ENCODE peak calls at places on chromosomes 7 and 10, in six cellular contexts. S is DND-41, A is tibial artery, R is mammary epithelial cell, F is left lung, T is heart left ventricle. H is an unnamed sample.

GRCh38 chr7:3691478-3692151 is 390.6 kb downstream of the SDK1 start:
- DNase-seq in T (no peak), S (no peak), F (no peak), A (no peak), R (no peak), H (no peak)

GRCh38 chr10:119029613-119030420 is at the start of gene NANOS1:
- DNase-seq in R (peak; percentile 39), S (peak; percentile 68), A (peak; percentile 60), T (no peak), F (no peak), H (no peak)

GRCh38 chr7:137606061-137606674 is 240.6 kb downstream of the DGKI start:
- DNase-seq in A (no peak), R (peak; percentile 25), S (no peak), T (no peak), F (no peak), H (peak; percentile 3)

GRCh38 chr7:114372619-114373018 is 42.0 kb upstream of the FOXP2 start:
- DNase-seq in R (no peak), S (no peak), A (no peak), T (no peak), F (no peak), H (no peak)

GRCh38 chr10:58952747-58953466 is 223.5 kb upstream of the PHYHIPL start:
- DNase-seq in A (no peak), S (peak; percentile 30), T (no peak), F (no peak), R (peak; percentile 35), H (no peak)

GRCh38 chr7:51141451-51141971 is 175.1 kb downstream of the COBL start:
- DNase-seq in R (peak; percentile 48), A (no peak), T (no peak), F (no peak), S (no peak), H (no peak)

GRCh38 chr10:88227342-88228018 is 355.6 kb downstream of the RNLS start:
- DNase-seq in A (no peak), T (peak; percentile 65), R (no peak), S (no peak), F (no peak), H (no peak)

GRCh38 chr7:75667938-75668337 is 70.8 kb downstream of the HIP1 start:
- DNase-seq in S (no peak), R (no peak), T (no peak), A (no peak), F (no peak), H (no peak)

GRCh38 chr7:143283344-143283743 is 1.4 kb upstream of the TMEM139 start:
- DNase-seq in S (no peak), A (no peak), R (no peak), F (no peak), T (no peak), H (no peak)

GRCh38 chr10:43923328-43923727 is 274.6 kb upstream of the ZNF32 start:
- DNase-seq in F (no peak), S (no peak), T (no peak), A (no peak), R (no peak), H (no peak)

GRCh38 chr10:46549171-46550075 is 7.0 kb downstream of the GPRIN2 start:
- DNase-seq in F (peak; percentile 32), T (peak; percentile 36), S (peak; percentile 2), A (peak; percentile 67), R (no peak), H (no peak)

GRCh38 chr10:23293145-23293724 is 51.4 kb downstream of the C10orf67 start:
- DNase-seq in F (no peak), T (no peak), R (peak; percentile 20), S (peak; percentile 58), A (no peak), H (peak; percentile 10)

GRCh38 chr7:98864726-98865420 is 4.9 kb downstream of the TMEM130 start:
- DNase-seq in S (no peak), R (no peak), F (no peak), T (no peak), A (no peak), H (no peak)

GRCh38 chr7:36605662-36606441 is 118.4 kb downstream of the AOAH start:
- DNase-seq in R (no peak), S (no peak), F (no peak), T (no peak), A (no peak), H (peak; percentile 25)

GRCh38 chr7:100629117-100629711 is 12.1 kb downstream of the TFR2 start:
- DNase-seq in S (peak; percentile 18), R (no peak), F (no peak), A (no peak), T (no peak), H (no peak)

GRCh38 chr7:36023025-36023424 is 130.0 kb upstream of the EEPD1 start:
- DNase-seq in S (no peak), A (no peak), R (no peak), T (no peak), F (no peak), H (no peak)

GRCh38 chr10:91198781-91199180 is 21.7 kb upstream of the PCGF5 start:
- DNase-seq in S (no peak), A (no peak), F (no peak), T (no peak), R (peak; percentile 33), H (no peak)

GRCh38 chr10:79394631-79395030 is 47.4 kb downstream of the PPIF start:
- DNase-seq in T (peak; percentile 13), R (no peak), S (no peak), A (no peak), F (no peak), H (no peak)

GRCh38 chr7:71886066-71886465 is 526.1 kb downstream of the CALN1 start:
- DNase-seq in S (no peak), F (no peak), R (no peak), A (no peak), T (no peak), H (no peak)

GRCh38 chr7:116025098-116025809 is 5.3 kb downstream of the TFEC start:
- DNase-seq in T (no peak), F (peak; percentile 31), R (peak; percentile 3), S (no peak), A (no peak), H (no peak)

GRCh38 chr7:12434012-12434642 is 30.5 kb upstream of the VWDE start:
- DNase-seq in F (no peak), T (no peak), A (no peak), S (no peak), R (no peak), H (no peak)

GRCh38 chr10:60798031-60798430 is 19.8 kb downstream of the CDK1 start:
- DNase-seq in T (no peak), A (no peak), R (peak; percentile 37), S (no peak), F (no peak), H (no peak)

GRCh38 chr7:158596745-158597144 is 9.1 kb upstream of the PTPRN2 start:
- DNase-seq in T (no peak), S (no peak), F (no peak), A (no peak), R (no peak), H (no peak)

GRCh38 chr7:105934577-105935185 is 28.4 kb upstream of the CDHR3 start:
- DNase-seq in A (no peak), R (peak; percentile 12), F (no peak), S (no peak), T (no peak), H (peak; percentile 23)

GRCh38 chr10:12412671-12413368 is 63.5 kb downstream of the CAMK1D start:
- DNase-seq in A (no peak), F (no peak), R (no peak), S (peak; percentile 52), T (no peak), H (peak; percentile 24)

GRCh38 chr7:135165862-135166261 is 4.6 kb downstream of the CYREN start:
- DNase-seq in F (no peak), A (peak; percentile 25), R (no peak), S (no peak), T (no peak), H (no peak)

GRCh38 chr10:9015005-9015404 is 960.5 kb downstream of the GATA3 start:
- DNase-seq in A (no peak), R (peak; percentile 4), F (no peak), T (no peak), S (no peak), H (no peak)

GRCh38 chr7:103810112-103810744 is 179.2 kb downstream of the RELN start:
- DNase-seq in R (no peak), S (no peak), T (no peak), A (no peak), F (no peak), H (no peak)

GRCh38 chr7:48472640-48473039 is 301.4 kb downstream of the ABCA13 start:
- DNase-seq in A (no peak), T (no peak), R (no peak), S (no peak), F (no peak), H (no peak)

GRCh38 chr7:48471206-48471605 is 299.9 kb downstream of the ABCA13 start:
- DNase-seq in T (no peak), R (no peak), A (no peak), S (no peak), F (no peak), H (no peak)
- H3K4me1 ChIP-seq in T (no peaks in the 10 kb centered on the region), R (no peaks in the 10 kb centered on the region), A (no peaks in the 10 kb centered on the region), S (no peaks in the 10 kb centered on the region), F (no peaks in the 10 kb centered on the region), H (no peaks in the 10 kb centered on the region)

GRCh38 chr7:312409-312808 is 22.4 kb downstream of the FOXL3 start:
- DNase-seq in F (no peak), R (no peak), T (no peak), S (no peak), A (no peak), H (no peak)
- H3K27me3 ChIP-seq in F (peaks cover 24% of the 10 kb centered on the region), R (no peaks in the 10 kb centered on the region), T (no peaks in the 10 kb centered on the region), S (peaks cover 15% of the 10 kb centered on the region), A (no peaks in the 10 kb centered on the region), H (no peaks in the 10 kb centered on the region)

DNA sequence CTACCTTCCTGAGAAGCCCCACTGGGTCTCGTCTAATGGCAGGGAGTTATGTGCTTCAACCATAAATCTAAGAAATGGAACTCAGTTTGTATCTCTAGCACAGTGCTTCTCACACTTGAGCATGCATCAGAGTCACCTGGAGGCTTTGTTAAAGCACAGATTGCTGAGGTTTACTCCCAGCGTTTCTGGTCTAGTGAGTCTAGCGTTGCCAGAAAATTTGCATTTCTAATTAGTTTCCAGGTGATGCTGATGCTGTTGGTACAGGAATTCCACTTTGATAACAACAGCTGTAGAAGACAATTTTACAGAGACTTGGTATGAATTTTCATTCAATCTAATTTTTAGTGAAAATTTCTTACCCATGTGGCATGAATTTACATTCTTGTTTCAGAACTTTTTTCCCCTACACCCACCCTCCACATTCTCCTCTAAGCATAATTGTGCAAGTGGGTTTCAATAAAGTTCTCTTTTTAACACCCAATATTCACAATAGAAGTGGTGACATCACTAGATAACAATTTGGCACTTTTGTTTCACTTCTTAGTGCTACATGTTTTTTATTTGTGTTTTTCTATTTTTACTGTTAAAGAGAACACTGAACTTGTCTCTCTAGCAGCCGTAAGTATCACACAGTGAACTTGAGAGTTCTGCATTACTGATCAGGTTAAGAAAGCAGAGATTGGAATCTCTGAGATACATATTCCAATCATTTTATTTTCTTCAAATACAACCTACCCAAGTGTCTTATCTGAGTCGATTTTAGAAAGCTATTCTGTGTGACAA is 48.4 kb upstream of the BET1 start:
- DNase-seq in R (no peak), F (no peak), S (no peak), T (no peak), A (no peak), H (no peak)
- H3K4me1 ChIP-seq in R (peaks cover 12% of the 10 kb centered on the region), F (no peaks in the 10 kb centered on the region), S (no peaks in the 10 kb centered on the region), T (no peaks in the 10 kb centered on the region), A (no peaks in the 10 kb centered on the region), H (no peaks in the 10 kb centered on the region)

DNA sequence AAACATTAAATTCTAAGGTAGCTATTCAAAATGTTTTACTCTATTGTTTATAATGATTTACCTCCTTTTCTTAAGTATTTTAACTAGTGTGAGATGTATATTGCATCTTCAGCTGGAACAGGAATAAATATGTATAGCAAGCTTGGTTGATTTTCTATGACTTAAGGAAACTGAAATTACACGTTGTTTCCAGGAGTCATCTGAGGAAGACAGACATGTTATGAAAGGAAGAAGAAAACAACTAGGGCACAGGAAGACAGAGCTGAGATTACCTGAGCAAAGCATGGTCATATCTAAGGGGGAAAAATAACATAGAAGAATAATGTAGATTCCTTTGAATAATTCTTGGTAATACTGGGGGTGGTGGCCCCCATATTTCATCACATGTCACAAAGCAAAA is 210.9 kb upstream of the SEMA3E start:
- DNase-seq in S (no peak), R (no peak), T (no peak), F (no peak), A (no peak), H (no peak)
- H3K27me3 ChIP-seq in S (no peaks in the 10 kb centered on the region), R (no peaks in the 10 kb centered on the region), T (no peaks in the 10 kb centered on the region), F (no peaks in the 10 kb centered on the region), A (no peaks in the 10 kb centered on the region), H (no peaks in the 10 kb centered on the region)